ENCODE peak calls at places on chromosomes 1 and 21, in four cellular contexts. One of them, this sample, is unnamed.

GRCh38 chr1:218426343-218426657 is 81.2 kb downstream of the TGFB2 start:
- DNase-seq in H1: no peak
- DNase-seq in K562: no peak
- DNase-seq in SK-N-SH: no peak
- DNase-seq in this sample: no peak

GRCh38 chr1:209783338-209783737 is 1.0 kb downstream of the C1orf74 start:
- DNase-seq in K562: no peak
- DNase-seq in SK-N-SH: peak; percentile 50
- DNase-seq in H1: no peak
- DNase-seq in this sample: no peak

GRCh38 chr1:1910033-1910465 is 5.0 kb upstream of the CALML6 start:
- DNase-seq in K562: no peak
- DNase-seq in H1: no peak
- DNase-seq in SK-N-SH: no peak
- DNase-seq in this sample: no peak

GRCh38 chr1:97137862-97138514 is 416.4 kb downstream of the PTBP2 start:
- DNase-seq in K562: no peak
- DNase-seq in SK-N-SH: peak; percentile 35
- DNase-seq in H1: no peak
- DNase-seq in this sample: no peak

GRCh38 chr1:151990856-151991198 is 2.8 kb downstream of the S100A10 start:
- DNase-seq in SK-N-SH: no peak
- DNase-seq in H1: no peak
- DNase-seq in K562: no peak
- DNase-seq in this sample: no peak

GRCh38 chr1:109559995-109560394 is 11.6 kb downstream of the GNAI3 start:
- DNase-seq in H1: no peak
- DNase-seq in K562: no peak
- DNase-seq in SK-N-SH: no peak
- DNase-seq in this sample: no peak

GRCh38 chr1:18160290-18160942 is 52.8 kb downstream of the IGSF21 start:
- DNase-seq in H1: no peak
- DNase-seq in K562: no peak
- DNase-seq in SK-N-SH: no peak
- DNase-seq in this sample: no peak

GRCh38 chr1:5739561-5740078 is 252.6 kb downstream of the NPHP4 start:
- DNase-seq in SK-N-SH: no peak
- DNase-seq in H1: no peak
- DNase-seq in K562: no peak
- DNase-seq in this sample: no peak

GRCh38 chr1:111182052-111182451 is 18.4 kb downstream of the DENND2D start:
- DNase-seq in SK-N-SH: no peak
- DNase-seq in H1: no peak
- DNase-seq in K562: no peak
- DNase-seq in this sample: no peak

GRCh38 chr21:17679002-17679600 is 66.4 kb upstream of the BTG3 start:
- DNase-seq in H1: no peak
- DNase-seq in SK-N-SH: peak; percentile 56
- DNase-seq in K562: peak; percentile 54
- DNase-seq in this sample: no peak

GRCh38 chr1:178650950-178651461 is 74.0 kb upstream of the RALGPS2 start:
- DNase-seq in SK-N-SH: no peak
- DNase-seq in H1: no peak
- DNase-seq in K562: no peak
- DNase-seq in this sample: no peak

GRCh38 chr1:212791261-212791675 is 309 bp downstream of the NSL1 start:
- DNase-seq in SK-N-SH: no peak
- DNase-seq in H1: no peak
- DNase-seq in K562: peak; percentile 67
- DNase-seq in this sample: no peak

GRCh38 chr1:3750716-3751115 is 1.5 kb upstream of the CCDC27 start:
- DNase-seq in H1: no peak
- DNase-seq in K562: no peak
- DNase-seq in SK-N-SH: no peak
- DNase-seq in this sample: no peak

GRCh38 chr21:44730951-44731579 is 19.7 kb upstream of the TSPEAR start:
- DNase-seq in SK-N-SH: no peak
- DNase-seq in H1: no peak
- DNase-seq in K562: peak; percentile 39
- DNase-seq in this sample: no peak

GRCh38 chr21:45386728-45387371 is 18.1 kb upstream of the COL18A1 start:
- DNase-seq in K562: peak; percentile 46
- DNase-seq in SK-N-SH: peak; percentile 61
- DNase-seq in H1: no peak
- DNase-seq in this sample: no peak

GRCh38 chr1:201911827-201912571 is 23.3 kb downstream of the SHISA4 start:
- DNase-seq in K562: no peak
- DNase-seq in SK-N-SH: no peak
- DNase-seq in H1: no peak
- DNase-seq in this sample: no peak

GRCh38 chr1:190563230-190563629 is 85.6 kb upstream of the BRINP3 start:
- DNase-seq in H1: no peak
- DNase-seq in K562: no peak
- DNase-seq in SK-N-SH: no peak
- DNase-seq in this sample: no peak

GRCh38 chr1:10537082-10537766 is 62.5 kb downstream of the PEX14 start:
- DNase-seq in H1: no peak
- DNase-seq in K562: no peak
- DNase-seq in SK-N-SH: peak; percentile 53
- DNase-seq in this sample: no peak

GRCh38 chr1:84141177-84142003 is 2.7 kb upstream of the PRKACB start:
- DNase-seq in K562: no peak
- DNase-seq in SK-N-SH: no peak
- DNase-seq in H1: no peak
- DNase-seq in this sample: no peak

GRCh38 chr1:214632091-214632490 is 29.1 kb downstream of the CENPF start:
- DNase-seq in SK-N-SH: no peak
- DNase-seq in H1: no peak
- DNase-seq in K562: no peak
- DNase-seq in this sample: no peak

GRCh38 chr21:40454057-40454456 is 392.9 kb downstream of the DSCAM start:
- DNase-seq in K562: no peak
- DNase-seq in SK-N-SH: no peak
- DNase-seq in H1: no peak
- DNase-seq in this sample: no peak

DNA sequence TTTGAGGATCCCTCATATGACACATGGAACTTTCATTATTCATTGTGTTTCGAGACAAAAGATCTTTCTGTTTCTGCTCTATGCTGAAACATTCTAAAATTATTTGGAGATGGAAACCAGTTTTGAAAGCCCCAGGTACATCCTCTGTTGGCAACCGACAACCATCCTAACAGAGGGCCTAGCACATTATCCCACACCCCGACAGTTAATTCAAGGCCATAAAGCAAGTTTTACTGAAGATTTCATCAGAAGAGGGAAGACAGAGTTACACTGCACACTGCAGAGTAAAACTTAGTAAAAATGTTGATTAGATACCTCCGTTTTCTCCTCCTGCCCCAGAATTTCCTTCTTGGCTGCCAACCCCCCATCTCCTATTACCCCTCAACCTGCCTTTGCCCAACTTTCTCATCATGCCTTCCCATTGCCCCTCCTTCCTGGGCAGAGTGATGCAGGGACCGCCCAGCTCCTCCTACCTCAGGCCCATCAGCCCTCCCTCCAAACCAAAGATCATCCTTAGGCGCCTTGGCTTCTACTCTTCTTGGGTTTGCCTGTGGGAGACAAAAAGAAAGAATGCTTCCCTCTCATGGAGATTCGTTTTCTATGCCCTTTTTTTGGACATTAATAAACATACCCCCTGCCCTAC is 52.9 kb upstream of the CITED4 start:
- DNase-seq in K562: no peak
- DNase-seq in SK-N-SH: no peak
- DNase-seq in H1: no peak
- DNase-seq in this sample: no peak
- TF ChIP-seq USF2 in K562: no peak
- TF ChIP-seq USF2 in SK-N-SH: no peak
- TF ChIP-seq USF2 in H1: no peak
- TF ChIP-seq USF2 in this sample: no peak

GRCh38 chr1:31669433-31669785 is 24.7 kb upstream of the PEF1 start:
- DNase-seq in K562: no peak
- DNase-seq in H1: no peak
- DNase-seq in SK-N-SH: peak; percentile 83
- DNase-seq in this sample: no peak
- TF ChIP-seq TEAD4 in K562: no peak
- TF ChIP-seq TEAD4 in H1: no peak
- TF ChIP-seq TEAD4 in SK-N-SH: no peak
- TF ChIP-seq TEAD4 in this sample: no peak

GRCh38 chr1:63593303-63593886 is at the start of gene PGM1:
- DNase-seq in SK-N-SH: peak; percentile 90
- DNase-seq in K562: no peak
- DNase-seq in H1: peak; percentile 50
- DNase-seq in this sample: peak; percentile 79
- TF ChIP-seq USF2 in SK-N-SH: no peak
- TF ChIP-seq USF2 in K562: no peak
- TF ChIP-seq USF2 in H1: no peak
- TF ChIP-seq USF2 in this sample: no peak

DNA sequence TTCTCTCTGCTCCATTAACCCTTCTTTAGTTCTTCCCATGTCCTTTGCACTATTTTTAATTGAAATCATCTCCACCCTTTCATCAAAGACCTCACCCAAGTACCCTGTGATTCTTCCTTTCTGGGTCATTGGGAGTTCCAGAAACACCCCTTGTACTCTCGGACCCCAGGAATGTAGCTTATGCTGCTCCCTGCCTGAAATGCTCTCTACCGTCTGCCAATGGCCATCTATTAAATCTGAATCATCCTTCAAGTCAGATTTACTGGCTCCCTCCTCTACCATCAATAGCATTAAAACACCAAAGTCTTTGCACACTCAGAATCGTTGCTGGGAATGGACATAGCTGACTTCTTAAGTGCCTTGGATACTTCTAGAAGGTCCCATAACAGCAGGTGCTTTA is 73.2 kb upstream of the GADD45A start:
- DNase-seq in K562: no peak
- DNase-seq in SK-N-SH: no peak
- DNase-seq in H1: no peak
- DNase-seq in this sample: no peak
- TF ChIP-seq TEAD4 in K562: no peak
- TF ChIP-seq TEAD4 in SK-N-SH: no peak
- TF ChIP-seq TEAD4 in H1: no peak
- TF ChIP-seq TEAD4 in this sample: no peak

GRCh38 chr21:36433011-36433709 is 46.8 kb downstream of the CLDN14 start:
- DNase-seq in SK-N-SH: no peak
- DNase-seq in K562: no peak
- DNase-seq in H1: no peak
- DNase-seq in this sample: no peak

GRCh38 chr21:36429672-36430546 is 44.7 kb downstream of the CHAF1B start:
- DNase-seq in SK-N-SH: peak; percentile 65
- DNase-seq in H1: peak; percentile 54
- DNase-seq in K562: peak; percentile 97
- DNase-seq in this sample: peak; percentile 47

GRCh38 chr21:36428789-36429671 is 43.8 kb downstream of the CHAF1B start:
- DNase-seq in H1: no peak
- DNase-seq in SK-N-SH: no peak
- DNase-seq in K562: no peak
- DNase-seq in this sample: no peak

GRCh38 chr21:36431252-36431651 is 46.1 kb downstream of the CHAF1B start:
- DNase-seq in H1: no peak
- DNase-seq in SK-N-SH: no peak
- DNase-seq in K562: no peak
- DNase-seq in this sample: no peak

DNA sequence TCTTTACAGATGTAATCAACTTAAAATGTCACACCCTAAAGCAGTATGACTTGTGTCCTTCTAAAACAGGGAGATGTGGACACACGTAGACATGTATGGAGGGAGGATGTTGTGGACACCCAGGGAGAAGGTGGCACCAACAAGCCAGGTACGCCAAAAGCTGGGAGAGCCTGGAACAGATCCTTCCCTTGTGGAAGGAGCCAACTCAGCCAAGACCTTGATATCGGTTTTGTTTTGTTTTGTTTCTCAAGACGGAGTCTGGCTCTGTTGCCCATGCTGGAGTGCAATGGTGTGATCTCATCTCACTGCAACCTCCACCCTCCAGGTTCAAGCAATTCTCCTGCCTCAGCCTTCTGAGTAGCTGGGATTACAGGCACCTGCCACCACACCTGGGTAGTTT is 45.6 kb downstream of the CHAF1B start:
- DNase-seq in K562: no peak
- DNase-seq in SK-N-SH: no peak
- DNase-seq in H1: no peak
- DNase-seq in this sample: no peak
- TF ChIP-seq USF2 in K562: no peak
- TF ChIP-seq USF2 in SK-N-SH: no peak
- TF ChIP-seq USF2 in H1: no peak
- TF ChIP-seq USF2 in this sample: no peak

DNA sequence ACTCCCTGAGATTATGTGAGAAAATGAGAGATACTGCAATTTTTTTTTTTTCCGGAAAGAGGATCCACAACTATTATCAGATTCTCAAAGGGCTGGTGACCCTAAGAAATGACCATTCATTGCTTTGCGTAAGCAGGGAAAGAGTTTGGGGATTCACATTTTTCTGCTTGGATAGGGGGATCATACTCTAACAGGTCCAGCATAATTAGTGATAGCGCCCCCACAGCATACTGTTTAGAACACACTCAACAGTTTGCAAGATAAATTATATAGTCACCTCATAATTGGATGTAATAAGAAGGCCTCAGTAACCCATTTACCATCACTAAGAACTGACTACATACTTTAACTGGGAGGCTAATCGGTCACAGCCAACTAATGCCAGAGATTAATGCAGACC is 1.9 kb downstream of the CCT3 start:
- DNase-seq in SK-N-SH: no peak
- DNase-seq in H1: no peak
- DNase-seq in K562: peak; percentile 34
- DNase-seq in this sample: no peak
- TF ChIP-seq TEAD4 in SK-N-SH: no peak
- TF ChIP-seq TEAD4 in H1: no peak
- TF ChIP-seq TEAD4 in K562: peak; percentile 15
- TF ChIP-seq TEAD4 in this sample: no peak

This sample was measured in WTC11.